ENCODE peak calls at places on chromosome 5, in nine cellular contexts. One of them, this sample, is unnamed. For H3K4me1, the result is how much of the 10 kb centered on the place peaks cover.

GRCh38 chr5:140881889-140882590 is at the start of gene PCDHA13:
- DNase-seq in fibroblast of lung: no peak
- DNase-seq in IMR-90: no peak
- DNase-seq in suprapubic skin: no peak
- DNase-seq in body of pancreas: peak
- DNase-seq in testis: peak
- DNase-seq in transverse colon: no peak
- DNase-seq in mammary epithelial cell: peak
- DNase-seq in left ventricle myocardium inferior: no peak
- DNase-seq in this sample: peak

GRCh38 chr5:148836272-148837250 is 10.2 kb downstream of the ADRB2 start:
- DNase-seq in suprapubic skin: no peak
- DNase-seq in IMR-90: no peak
- DNase-seq in fibroblast of lung: no peak
- DNase-seq in body of pancreas: no peak
- DNase-seq in left ventricle myocardium inferior: no peak
- DNase-seq in mammary epithelial cell: no peak
- DNase-seq in testis: no peak
- DNase-seq in transverse colon: no peak
- DNase-seq in this sample: no peak

GRCh38 chr5:173726848-173727557 is 110.6 kb upstream of the BOD1 start:
- DNase-seq in mammary epithelial cell: peak
- DNase-seq in suprapubic skin: no peak
- DNase-seq in fibroblast of lung: peak
- DNase-seq in testis: no peak
- DNase-seq in body of pancreas: no peak
- DNase-seq in IMR-90: no peak
- DNase-seq in left ventricle myocardium inferior: no peak
- DNase-seq in transverse colon: no peak
- DNase-seq in this sample: no peak

GRCh38 chr5:96096724-96097123 is 135.1 kb upstream of the ELL2 start:
- DNase-seq in suprapubic skin: no peak
- DNase-seq in transverse colon: no peak
- DNase-seq in fibroblast of lung: no peak
- DNase-seq in mammary epithelial cell: no peak
- DNase-seq in body of pancreas: no peak
- DNase-seq in left ventricle myocardium inferior: no peak
- DNase-seq in IMR-90: no peak
- DNase-seq in testis: no peak
- DNase-seq in this sample: peak

GRCh38 chr5:79573983-79574890 is 38.0 kb upstream of the TENT2 start:
- DNase-seq in mammary epithelial cell: no peak
- DNase-seq in fibroblast of lung: no peak
- DNase-seq in transverse colon: no peak
- DNase-seq in IMR-90: no peak
- DNase-seq in testis: no peak
- DNase-seq in left ventricle myocardium inferior: no peak
- DNase-seq in suprapubic skin: no peak
- DNase-seq in body of pancreas: no peak
- DNase-seq in this sample: no peak

GRCh38 chr5:154786414-154786813 is 31.2 kb downstream of the LARP1 start:
- DNase-seq in fibroblast of lung: peak
- DNase-seq in IMR-90: peak
- DNase-seq in left ventricle myocardium inferior: no peak
- DNase-seq in suprapubic skin: no peak
- DNase-seq in mammary epithelial cell: no peak
- DNase-seq in body of pancreas: no peak
- DNase-seq in transverse colon: no peak
- DNase-seq in testis: no peak
- DNase-seq in this sample: no peak

GRCh38 chr5:133386662-133387061 is 225.7 kb downstream of the FSTL4 start:
- DNase-seq in IMR-90: no peak
- DNase-seq in suprapubic skin: peak
- DNase-seq in transverse colon: no peak
- DNase-seq in mammary epithelial cell: no peak
- DNase-seq in left ventricle myocardium inferior: no peak
- DNase-seq in body of pancreas: no peak
- DNase-seq in testis: peak
- DNase-seq in fibroblast of lung: no peak
- DNase-seq in this sample: no peak

GRCh38 chr5:39902626-39903025 is 477.8 kb upstream of the DAB2 start:
- DNase-seq in mammary epithelial cell: no peak
- DNase-seq in fibroblast of lung: no peak
- DNase-seq in body of pancreas: no peak
- DNase-seq in transverse colon: no peak
- DNase-seq in suprapubic skin: no peak
- DNase-seq in testis: no peak
- DNase-seq in IMR-90: no peak
- DNase-seq in left ventricle myocardium inferior: no peak
- DNase-seq in this sample: no peak

GRCh38 chr5:109163336-109163735 is 246.4 kb downstream of the PJA2 start:
- DNase-seq in suprapubic skin: no peak
- DNase-seq in IMR-90: no peak
- DNase-seq in left ventricle myocardium inferior: no peak
- DNase-seq in fibroblast of lung: no peak
- DNase-seq in body of pancreas: no peak
- DNase-seq in mammary epithelial cell: no peak
- DNase-seq in testis: no peak
- DNase-seq in transverse colon: no peak
- DNase-seq in this sample: no peak

GRCh38 chr5:180785794-180786221 is 16.8 kb downstream of the MGAT1 start:
- DNase-seq in left ventricle myocardium inferior: no peak
- DNase-seq in transverse colon: no peak
- DNase-seq in body of pancreas: peak
- DNase-seq in IMR-90: peak
- DNase-seq in mammary epithelial cell: peak
- DNase-seq in testis: peak
- DNase-seq in fibroblast of lung: peak
- DNase-seq in suprapubic skin: no peak
- DNase-seq in this sample: peak

GRCh38 chr5:14298126-14298847 is 155.1 kb downstream of the TRIO start:
- DNase-seq in suprapubic skin: no peak
- DNase-seq in fibroblast of lung: peak
- DNase-seq in transverse colon: no peak
- DNase-seq in body of pancreas: no peak
- DNase-seq in left ventricle myocardium inferior: no peak
- DNase-seq in mammary epithelial cell: peak
- DNase-seq in IMR-90: peak
- DNase-seq in testis: no peak
- DNase-seq in this sample: peak

GRCh38 chr5:98994636-98995035 is 65.8 kb upstream of the CHD1 start:
- DNase-seq in transverse colon: no peak
- DNase-seq in suprapubic skin: no peak
- DNase-seq in mammary epithelial cell: no peak
- DNase-seq in testis: no peak
- DNase-seq in fibroblast of lung: no peak
- DNase-seq in IMR-90: no peak
- DNase-seq in left ventricle myocardium inferior: no peak
- DNase-seq in body of pancreas: no peak
- DNase-seq in this sample: no peak

GRCh38 chr5:59547731-59548130 is 345.8 kb downstream of the PDE4D start:
- DNase-seq in fibroblast of lung: peak
- DNase-seq in body of pancreas: no peak
- DNase-seq in transverse colon: no peak
- DNase-seq in testis: no peak
- DNase-seq in suprapubic skin: no peak
- DNase-seq in left ventricle myocardium inferior: no peak
- DNase-seq in mammary epithelial cell: no peak
- DNase-seq in IMR-90: no peak
- DNase-seq in this sample: no peak

GRCh38 chr5:59542841-59543825 is 350.4 kb downstream of the PDE4D start:
- DNase-seq in IMR-90: no peak
- DNase-seq in testis: peak
- DNase-seq in left ventricle myocardium inferior: peak
- DNase-seq in fibroblast of lung: peak
- DNase-seq in mammary epithelial cell: no peak
- DNase-seq in transverse colon: peak
- DNase-seq in suprapubic skin: no peak
- DNase-seq in body of pancreas: peak
- DNase-seq in this sample: no peak

GRCh38 chr5:59540366-59540765 is 353.2 kb downstream of the PDE4D start:
- DNase-seq in fibroblast of lung: no peak
- DNase-seq in mammary epithelial cell: no peak
- DNase-seq in body of pancreas: peak
- DNase-seq in left ventricle myocardium inferior: no peak
- DNase-seq in transverse colon: no peak
- DNase-seq in IMR-90: no peak
- DNase-seq in testis: no peak
- DNase-seq in suprapubic skin: no peak
- DNase-seq in this sample: no peak

GRCh38 chr5:59543826-59544442 is 349.6 kb downstream of the PDE4D start:
- DNase-seq in fibroblast of lung: peak
- DNase-seq in testis: no peak
- DNase-seq in transverse colon: peak
- DNase-seq in mammary epithelial cell: no peak
- DNase-seq in IMR-90: no peak
- DNase-seq in body of pancreas: peak
- DNase-seq in left ventricle myocardium inferior: no peak
- DNase-seq in suprapubic skin: no peak
- DNase-seq in this sample: no peak

GRCh38 chr5:59544573-59544972 is 349.0 kb downstream of the PDE4D start:
- DNase-seq in fibroblast of lung: no peak
- DNase-seq in mammary epithelial cell: no peak
- DNase-seq in IMR-90: no peak
- DNase-seq in testis: no peak
- DNase-seq in left ventricle myocardium inferior: no peak
- DNase-seq in transverse colon: no peak
- DNase-seq in body of pancreas: no peak
- DNase-seq in suprapubic skin: no peak
- DNase-seq in this sample: no peak
- H3K4me1 ChIP-seq in fibroblast of lung: under half
- H3K4me1 ChIP-seq in mammary epithelial cell: under half
- H3K4me1 ChIP-seq in IMR-90: under half
- H3K4me1 ChIP-seq in testis: under half
- H3K4me1 ChIP-seq in left ventricle myocardium inferior: under half
- H3K4me1 ChIP-seq in transverse colon: under half
- H3K4me1 ChIP-seq in body of pancreas: under half
- H3K4me1 ChIP-seq in suprapubic skin: under half
- H3K4me1 ChIP-seq in this sample: under half

GRCh38 chr5:124410539-124410938 is 335.9 kb downstream of the ZNF608 start:
- DNase-seq in testis: no peak
- DNase-seq in left ventricle myocardium inferior: no peak
- DNase-seq in suprapubic skin: no peak
- DNase-seq in body of pancreas: no peak
- DNase-seq in IMR-90: no peak
- DNase-seq in mammary epithelial cell: no peak
- DNase-seq in fibroblast of lung: no peak
- DNase-seq in transverse colon: no peak
- DNase-seq in this sample: no peak
- H3K4me3 ChIP-seq in testis: no peak
- H3K4me3 ChIP-seq in left ventricle myocardium inferior: no peak
- H3K4me3 ChIP-seq in suprapubic skin: no peak
- H3K4me3 ChIP-seq in body of pancreas: no peak
- H3K4me3 ChIP-seq in IMR-90: no peak
- H3K4me3 ChIP-seq in mammary epithelial cell: no peak
- H3K4me3 ChIP-seq in fibroblast of lung: no peak
- H3K4me3 ChIP-seq in transverse colon: no peak
- H3K4me3 ChIP-seq in this sample: no peak

DNA sequence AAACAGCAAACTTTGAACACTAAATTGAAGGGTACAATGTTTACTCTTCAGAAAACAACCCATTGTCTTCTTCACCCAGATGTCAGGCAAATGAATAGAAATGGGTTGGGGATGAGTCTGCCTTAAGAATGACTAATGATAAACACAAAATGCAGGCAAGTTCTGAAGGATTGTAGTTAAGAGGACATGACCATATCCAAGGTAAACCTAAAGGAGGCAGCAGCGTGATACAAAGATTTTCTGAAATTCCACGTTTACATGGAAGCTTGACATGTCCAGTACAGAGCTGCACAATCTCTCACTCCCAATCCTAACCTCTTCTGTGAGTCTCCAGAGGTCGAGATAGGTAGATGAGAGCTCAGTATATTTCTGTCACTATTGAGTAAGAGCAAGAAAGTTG is 1263.2 kb upstream of the CDH6 start:
- DNase-seq in transverse colon: no peak
- DNase-seq in IMR-90: no peak
- DNase-seq in mammary epithelial cell: no peak
- DNase-seq in left ventricle myocardium inferior: no peak
- DNase-seq in suprapubic skin: no peak
- DNase-seq in testis: no peak
- DNase-seq in fibroblast of lung: no peak
- DNase-seq in body of pancreas: no peak
- DNase-seq in this sample: peak
- TF ChIP-seq CTCF in transverse colon: no peak
- TF ChIP-seq CTCF in IMR-90: no peak
- TF ChIP-seq CTCF in mammary epithelial cell: no peak
- TF ChIP-seq CTCF in left ventricle myocardium inferior: no peak
- TF ChIP-seq CTCF in suprapubic skin: no peak
- TF ChIP-seq CTCF in testis: no peak
- TF ChIP-seq CTCF in fibroblast of lung: no peak
- TF ChIP-seq CTCF in body of pancreas: no peak
- TF ChIP-seq CTCF in this sample: no peak

GRCh38 chr5:177359860-177360259 is 2.1 kb downstream of the RGS14 start:
- DNase-seq in suprapubic skin: no peak
- DNase-seq in body of pancreas: no peak
- DNase-seq in transverse colon: no peak
- DNase-seq in IMR-90: no peak
- DNase-seq in testis: no peak
- DNase-seq in fibroblast of lung: no peak
- DNase-seq in left ventricle myocardium inferior: no peak
- DNase-seq in mammary epithelial cell: no peak
- DNase-seq in this sample: no peak

GRCh38 chr5:177357459-177358332 is at the start of gene RGS14:
- DNase-seq in left ventricle myocardium inferior: peak
- DNase-seq in transverse colon: peak
- DNase-seq in mammary epithelial cell: peak
- DNase-seq in testis: no peak
- DNase-seq in fibroblast of lung: peak
- DNase-seq in suprapubic skin: no peak
- DNase-seq in body of pancreas: no peak
- DNase-seq in IMR-90: peak
- DNase-seq in this sample: peak

GRCh38 chr5:177361418-177362101 is 3.8 kb downstream of the RGS14 start:
- DNase-seq in IMR-90: no peak
- DNase-seq in suprapubic skin: no peak
- DNase-seq in transverse colon: no peak
- DNase-seq in testis: no peak
- DNase-seq in body of pancreas: no peak
- DNase-seq in left ventricle myocardium inferior: no peak
- DNase-seq in mammary epithelial cell: no peak
- DNase-seq in fibroblast of lung: no peak
- DNase-seq in this sample: no peak

GRCh38 chr5:177358333-177358939 is 712 bp downstream of the RGS14 start:
- DNase-seq in IMR-90: no peak
- DNase-seq in transverse colon: no peak
- DNase-seq in fibroblast of lung: no peak
- DNase-seq in body of pancreas: no peak
- DNase-seq in suprapubic skin: no peak
- DNase-seq in mammary epithelial cell: no peak
- DNase-seq in left ventricle myocardium inferior: no peak
- DNase-seq in testis: no peak
- DNase-seq in this sample: no peak

DNA sequence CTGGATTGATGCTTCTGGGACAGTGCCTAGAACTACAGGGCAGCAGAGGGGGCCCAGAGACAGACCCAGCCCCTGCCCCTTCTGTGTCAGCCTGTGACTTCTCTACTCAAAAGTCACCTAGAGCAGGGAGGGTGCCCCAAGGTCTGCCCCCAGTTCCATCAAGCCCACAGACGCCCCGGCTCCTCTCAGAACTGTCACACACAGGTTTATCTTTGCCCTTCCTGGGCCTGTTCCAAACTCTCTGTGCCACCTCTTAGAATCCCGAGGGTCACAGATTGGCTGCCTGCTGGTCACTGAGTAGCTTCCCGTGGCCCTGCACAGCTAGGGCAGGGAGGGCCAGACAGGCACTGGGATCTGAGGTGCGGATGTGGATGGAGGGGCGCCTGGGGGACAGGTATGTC is 1.7 kb downstream of the RGS14 start:
- DNase-seq in IMR-90: no peak
- DNase-seq in mammary epithelial cell: no peak
- DNase-seq in transverse colon: no peak
- DNase-seq in body of pancreas: no peak
- DNase-seq in fibroblast of lung: no peak
- DNase-seq in testis: no peak
- DNase-seq in left ventricle myocardium inferior: no peak
- DNase-seq in suprapubic skin: no peak
- DNase-seq in this sample: no peak
- H3K4me1 ChIP-seq in IMR-90: under half
- H3K4me1 ChIP-seq in mammary epithelial cell: under half
- H3K4me1 ChIP-seq in transverse colon: under half
- H3K4me1 ChIP-seq in body of pancreas: under half
- H3K4me1 ChIP-seq in fibroblast of lung: under half
- H3K4me1 ChIP-seq in testis: under half
- H3K4me1 ChIP-seq in left ventricle myocardium inferior: under half
- H3K4me1 ChIP-seq in suprapubic skin: half or more
- H3K4me1 ChIP-seq in this sample: under half